ENCODE peak calls at places on chromosomes 11 and 22, in six cellular contexts. B is stomach, X is A549, K is transverse colon, C is ovary, A is HepG2. W is an unnamed sample.

GRCh38 chr11:102924851-102925380 is 30.6 kb downstream of the MMP13 start:
- DNase-seq in B (no peak), X (no peak), K (peak), C (no peak), A (no peak), W (no peak)

GRCh38 chr22:42353883-42354727 is 78.1 kb downstream of the NFAM1 start:
- DNase-seq in B (no peak), X (no peak), K (no peak), C (no peak), A (no peak), W (no peak)

GRCh38 chr11:94305146-94305545 is 766 bp downstream of the IZUMO1R start:
- DNase-seq in B (no peak), X (no peak), K (no peak), C (no peak), A (no peak), W (no peak)

GRCh38 chr11:118615282-118615979 is 8.0 kb downstream of the PHLDB1 start:
- DNase-seq in B (no peak), X (no peak), K (no peak), C (no peak), A (peak), W (no peak)

GRCh38 chr11:101264303-101264702 is 134.7 kb upstream of the PGR start:
- DNase-seq in B (no peak), X (no peak), K (no peak), C (no peak), A (no peak), W (no peak)

GRCh38 chr11:26777276-26777939 is 55.5 kb upstream of the SLC5A12 start:
- DNase-seq in B (no peak), X (no peak), K (no peak), C (no peak), A (no peak), W (no peak)

GRCh38 chr11:27158763-27159679 is 118.4 kb downstream of the BBOX1 start:
- DNase-seq in B (peak), X (peak), K (peak), C (peak), A (peak), W (peak)

GRCh38 chr11:68329993-68330699 is 17.8 kb downstream of the LRP5 start:
- DNase-seq in B (no peak), X (no peak), K (no peak), C (no peak), A (no peak), W (no peak)

GRCh38 chr11:117434481-117434880 is 106.8 kb downstream of the CEP164 start:
- DNase-seq in B (no peak), X (no peak), K (no peak), C (no peak), A (no peak), W (no peak)

GRCh38 chr11:111582881-111583280 is 19.4 kb upstream of the SIK2 start:
- DNase-seq in B (no peak), X (no peak), K (no peak), C (no peak), A (no peak), W (no peak)

GRCh38 chr11:134414036-134414731 is 2.1 kb upstream of the B3GAT1 start:
- DNase-seq in B (no peak), X (no peak), K (no peak), C (no peak), A (no peak), W (no peak)

GRCh38 chr22:39520874-39521857 is 804 bp downstream of the ATF4 start:
- DNase-seq in B (peak), X (peak), K (peak), C (peak), A (no peak), W (peak)

GRCh38 chr22:27879923-27880322 is 39.1 kb downstream of the PITPNB start:
- DNase-seq in B (no peak), X (peak), K (no peak), C (no peak), A (peak), W (no peak)

GRCh38 chr11:15627560-15627959 is 512.8 kb downstream of the INSC start:
- DNase-seq in B (no peak), X (no peak), K (no peak), C (no peak), A (no peak), W (no peak)

GRCh38 chr22:37253164-37253660 is 9.1 kb upstream of the RAC2 start:
- DNase-seq in B (no peak), X (no peak), K (no peak), C (no peak), A (no peak), W (no peak)

GRCh38 chr11:124788521-124788920 is 11.7 kb downstream of the MSANTD2 start:
- DNase-seq in B (no peak), X (no peak), K (no peak), C (no peak), A (no peak), W (no peak)

GRCh38 chr11:13761712-13762111 is 93.2 kb downstream of the FAR1 start:
- DNase-seq in B (no peak), X (no peak), K (no peak), C (no peak), A (no peak), W (no peak)

GRCh38 chr11:61963016-61963281 is 4.5 kb downstream of the FTH1 start:
- DNase-seq in B (no peak), X (no peak), K (peak), C (peak), A (no peak), W (no peak)

GRCh38 chr11:77067776-77068460 is 1.1 kb downstream of the CAPN5 start:
- DNase-seq in B (no peak), X (no peak), K (peak), C (peak), A (no peak), W (peak)

GRCh38 chr11:133078591-133079179 is 453.6 kb downstream of the OPCML start:
- DNase-seq in B (peak), X (peak), K (peak), C (no peak), A (peak), W (no peak)

GRCh38 chr22:45904236-45904635 is 72.7 kb downstream of the WNT7B start:
- DNase-seq in B (no peak), X (no peak), K (no peak), C (no peak), A (no peak), W (no peak)

GRCh38 chr22:20602589-20603164 is 95.3 kb downstream of the MED15 start:
- DNase-seq in B (no peak), X (no peak), K (no peak), C (no peak), A (no peak), W (no peak)

GRCh38 chr11:75413864-75414263 is 14.5 kb downstream of the RPS3 start:
- DNase-seq in B (no peak), X (no peak), K (no peak), C (no peak), A (no peak), W (no peak)

GRCh38 chr11:65540290-65541092 is 15.6 kb downstream of the SCYL1 start:
- DNase-seq in B (peak), X (peak), K (peak), C (peak), A (no peak), W (peak)

GRCh38 chr22:18056161-18056666 is 21.6 kb upstream of the PEX26 start:
- DNase-seq in B (no peak), X (peak), K (peak), C (no peak), A (peak), W (no peak)

GRCh38 chr22:28883917-28884753 is 763 bp downstream of the ZNRF3 start:
- DNase-seq in B (peak), X (peak), K (peak), C (peak), A (no peak), W (peak)

GRCh38 chr22:35337932-35338331 is 38.2 kb downstream of the TOM1 start:
- DNase-seq in B (no peak), X (no peak), K (no peak), C (no peak), A (no peak), W (no peak)

GRCh38 chr11:47131136-47131535 is 45.5 kb downstream of the ARFGAP2 start:
- DNase-seq in B (no peak), X (no peak), K (no peak), C (no peak), A (no peak), W (peak)

GRCh38 chr11:118984825-118985224 is 13.1 kb upstream of the CENATAC start:
- DNase-seq in B (no peak), X (no peak), K (no peak), C (no peak), A (no peak), W (no peak)

GRCh38 chr11:17609536-17610401 is 62.7 kb downstream of the OTOG start:
- DNase-seq in B (no peak), X (no peak), K (no peak), C (no peak), A (no peak), W (no peak)

GRCh38 chr22:28023036-28023435 is 104.0 kb upstream of the PITPNB start:
- DNase-seq in B (no peak), X (no peak), K (no peak), C (peak), A (no peak), W (peak)

GRCh38 chr11:3207530-3208189 is 11.0 kb downstream of the MRGPRG start:
- DNase-seq in B (no peak), X (no peak), K (no peak), C (no peak), A (no peak), W (no peak)

GRCh38 chr11:134312807-134313206 is 19.0 kb upstream of the GLB1L2 start:
- DNase-seq in B (no peak), X (no peak), K (no peak), C (no peak), A (no peak), W (no peak)

GRCh38 chr11:132186699-132187098 is 816.3 kb downstream of the NTM start:
- DNase-seq in B (no peak), X (no peak), K (no peak), C (no peak), A (no peak), W (no peak)

GRCh38 chr22:30830907-30831306 is 136.2 kb downstream of the OSBP2 start:
- DNase-seq in B (peak), X (peak), K (peak), C (no peak), A (no peak), W (no peak)
- TF ChIP-seq EP300 in B (no peak), X (peak), K (no peak), C (no peak), A (no peak), W (no peak)

GRCh38 chr11:7383406-7383805 is 101.9 kb upstream of the OLFML1 start:
- DNase-seq in B (no peak), X (no peak), K (no peak), C (no peak), A (no peak), W (no peak)
- TF ChIP-seq EP300 in B (no peak), X (no peak), K (no peak), C (no peak), A (no peak), W (no peak)

DNA sequence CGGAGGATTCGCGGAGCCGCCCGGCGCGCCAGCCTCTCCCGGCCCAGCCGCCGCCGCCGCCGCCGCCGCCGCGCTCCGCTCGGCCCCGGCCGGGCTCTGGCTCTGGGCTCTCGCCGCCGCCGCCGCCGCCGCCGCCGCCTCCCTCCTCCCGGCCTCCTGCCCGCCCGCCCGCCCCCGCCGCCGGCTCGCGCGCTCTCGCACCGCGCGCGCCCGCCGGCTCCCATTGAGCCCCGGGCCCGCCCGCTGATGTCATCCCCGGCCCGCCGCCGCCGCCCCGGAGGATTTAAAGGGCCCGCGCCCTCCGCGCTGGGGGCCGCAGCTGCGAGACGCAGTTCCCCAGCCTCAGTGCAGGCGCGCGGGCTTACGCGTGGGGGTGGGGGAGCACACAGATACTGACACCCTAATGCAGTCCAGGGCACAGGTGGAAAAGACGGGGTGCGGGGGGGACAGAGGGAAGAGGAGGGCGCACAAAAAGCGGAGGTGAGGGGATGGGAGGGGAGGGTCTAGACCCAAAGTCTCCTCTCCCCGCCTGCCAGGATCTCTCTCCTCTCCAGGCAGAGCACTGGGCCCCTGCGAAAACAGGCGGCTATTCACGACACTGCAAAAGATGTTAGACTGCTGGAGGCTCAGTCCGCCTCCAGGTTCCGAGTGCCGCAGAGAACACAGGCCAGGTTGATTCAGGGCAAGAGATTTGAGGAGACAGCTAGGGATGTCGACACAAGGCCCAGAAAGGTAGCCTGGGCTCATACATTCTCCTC is at the start of gene CSNK1E:
- DNase-seq in B (peak), X (peak), K (peak), C (peak), A (no peak), W (peak)
- TF ChIP-seq EP300 in B (no peak), X (no peak), K (no peak), C (no peak), A (no peak), W (no peak)

GRCh38 chr11:45517171-45517770 is 148.2 kb downstream of the CHST1 start:
- DNase-seq in B (no peak), X (no peak), K (no peak), C (no peak), A (no peak), W (peak)
- TF ChIP-seq EP300 in B (no peak), X (no peak), K (no peak), C (no peak), A (no peak), W (no peak)

GRCh38 chr22:40856513-40857308 is at the start of the genes ST13 and XPNPEP3:
- DNase-seq in B (peak), X (peak), K (peak), C (peak), A (peak), W (peak)
- TF ChIP-seq EP300 in B (no peak), X (no peak), K (no peak), C (no peak), A (no peak), W (no peak)

DNA sequence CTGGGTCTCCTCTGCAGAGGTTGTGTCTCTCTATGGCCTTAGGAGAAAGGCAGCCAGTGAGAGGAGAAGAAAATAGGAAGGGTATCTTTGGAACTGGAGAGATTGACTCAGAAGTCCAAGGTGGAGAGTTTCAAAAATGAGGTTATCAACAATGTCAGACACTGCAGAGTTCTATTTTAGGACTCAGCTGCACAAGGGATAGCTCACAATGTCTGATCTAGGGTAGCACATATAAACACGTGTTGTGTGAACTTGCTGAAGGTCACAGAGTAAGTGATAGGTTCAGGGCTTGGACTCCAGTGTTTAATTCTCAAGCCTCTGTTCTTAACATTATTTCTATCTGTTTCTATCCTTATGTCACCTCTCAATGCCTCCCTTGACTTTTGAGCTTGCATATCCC is 305.0 kb upstream of the LARGE1 start:
- DNase-seq in B (no peak), X (no peak), K (no peak), C (no peak), A (no peak), W (no peak)
- TF ChIP-seq EP300 in B (no peak), X (no peak), K (no peak), C (no peak), A (no peak), W (no peak)

DNA sequence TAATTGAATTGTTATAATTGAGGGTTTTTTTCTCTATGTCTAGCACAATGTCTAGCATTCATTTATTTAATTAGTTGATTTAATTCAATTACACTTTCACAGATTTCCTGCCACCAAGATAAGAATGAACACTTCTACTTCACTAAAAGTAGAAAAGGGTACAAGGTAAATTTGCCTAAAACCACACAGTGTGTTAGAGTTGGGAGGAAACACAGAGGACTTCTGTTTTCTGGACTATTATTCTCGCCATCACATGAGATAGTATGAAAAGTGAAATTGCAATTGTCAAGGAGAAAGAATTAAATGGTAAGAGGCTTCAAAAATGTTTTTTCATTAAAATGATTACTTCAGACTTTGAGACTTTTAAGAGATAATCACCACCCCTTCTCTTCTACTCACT is 109.5 kb downstream of the ETS1 start:
- DNase-seq in B (no peak), X (no peak), K (no peak), C (no peak), A (no peak), W (no peak)
- TF ChIP-seq EP300 in B (no peak), X (no peak), K (no peak), C (no peak), A (no peak), W (no peak)

GRCh38 chr11:43053638-43054412 is 258.0 kb upstream of the API5 start:
- DNase-seq in B (no peak), X (no peak), K (no peak), C (no peak), A (no peak), W (no peak)
- TF ChIP-seq EP300 in B (no peak), X (no peak), K (no peak), C (no peak), A (no peak), W (no peak)

GRCh38 chr11:43689167-43689566 is 8.6 kb downstream of the HSD17B12 start:
- DNase-seq in B (no peak), X (no peak), K (no peak), C (no peak), A (no peak), W (no peak)
- TF ChIP-seq EP300 in B (no peak), X (no peak), K (no peak), C (no peak), A (no peak), W (no peak)